ENCODE peak calls at places on chromosomes 1 and 21, in six cellular contexts. One of them, this sample, is unnamed.

GRCh38 chr1:201625711-201626300 is 86.9 kb downstream of the NAV1 start:
- DNase-seq in HepG2: no peak
- DNase-seq in H1: no peak
- DNase-seq in GM12878: no peak
- DNase-seq in SK-N-SH: no peak
- DNase-seq in K562: no peak
- DNase-seq in this sample: no peak

GRCh38 chr1:169024800-169025253 is 81.7 kb upstream of the ATP1B1 start:
- DNase-seq in SK-N-SH: no peak
- DNase-seq in HepG2: no peak
- DNase-seq in H1: no peak
- DNase-seq in GM12878: peak; percentile 92
- DNase-seq in K562: no peak
- DNase-seq in this sample: peak; percentile 33

GRCh38 chr1:43072314-43072713 is 99.8 kb downstream of the EBNA1BP2 start:
- DNase-seq in K562: no peak
- DNase-seq in GM12878: no peak
- DNase-seq in SK-N-SH: no peak
- DNase-seq in H1: peak; percentile 30
- DNase-seq in HepG2: no peak
- DNase-seq in this sample: no peak

GRCh38 chr1:21653744-21654100 is 15.4 kb downstream of the RAP1GAP start:
- DNase-seq in HepG2: no peak
- DNase-seq in SK-N-SH: no peak
- DNase-seq in K562: no peak
- DNase-seq in GM12878: no peak
- DNase-seq in H1: no peak
- DNase-seq in this sample: no peak

GRCh38 chr21:42040411-42041180 is 30.4 kb upstream of the ZBTB21 start:
- DNase-seq in SK-N-SH: no peak
- DNase-seq in H1: no peak
- DNase-seq in K562: no peak
- DNase-seq in HepG2: peak; percentile 67
- DNase-seq in GM12878: no peak
- DNase-seq in this sample: no peak

GRCh38 chr1:198850196-198850595 is 211.4 kb downstream of the PTPRC start:
- DNase-seq in GM12878: no peak
- DNase-seq in SK-N-SH: no peak
- DNase-seq in H1: no peak
- DNase-seq in K562: no peak
- DNase-seq in HepG2: no peak
- DNase-seq in this sample: no peak

GRCh38 chr1:31785020-31785946 is 21.1 kb upstream of the ADGRB2 start:
- DNase-seq in SK-N-SH: peak; percentile 74
- DNase-seq in HepG2: no peak
- DNase-seq in K562: no peak
- DNase-seq in H1: no peak
- DNase-seq in GM12878: no peak
- DNase-seq in this sample: no peak

GRCh38 chr1:20597650-20598049 is 8.8 kb downstream of the CDA start:
- DNase-seq in SK-N-SH: no peak
- DNase-seq in GM12878: no peak
- DNase-seq in HepG2: no peak
- DNase-seq in H1: no peak
- DNase-seq in K562: no peak
- DNase-seq in this sample: no peak

GRCh38 chr1:91804546-91805023 is 81.4 kb downstream of the TGFBR3 start:
- DNase-seq in GM12878: peak; percentile 60
- DNase-seq in K562: peak; percentile 71
- DNase-seq in HepG2: no peak
- DNase-seq in H1: no peak
- DNase-seq in SK-N-SH: no peak
- DNase-seq in this sample: no peak

GRCh38 chr21:29091032-29091431 is 17.6 kb upstream of the CCT8 start:
- DNase-seq in H1: no peak
- DNase-seq in K562: no peak
- DNase-seq in HepG2: no peak
- DNase-seq in GM12878: no peak
- DNase-seq in SK-N-SH: no peak
- DNase-seq in this sample: no peak

GRCh38 chr1:31374511-31375196 is 1.8 kb upstream of the FABP3 start:
- DNase-seq in K562: no peak
- DNase-seq in H1: no peak
- DNase-seq in SK-N-SH: no peak
- DNase-seq in HepG2: no peak
- DNase-seq in GM12878: no peak
- DNase-seq in this sample: no peak

GRCh38 chr1:84365225-84366221 is 32.8 kb upstream of the DNASE2B start:
- DNase-seq in H1: no peak
- DNase-seq in HepG2: peak; percentile 44
- DNase-seq in SK-N-SH: no peak
- DNase-seq in GM12878: no peak
- DNase-seq in K562: peak; percentile 27
- DNase-seq in this sample: no peak

GRCh38 chr1:119787776-119788175 is 19.1 kb upstream of the HMGCS2 start:
- DNase-seq in H1: peak; percentile 3
- DNase-seq in K562: no peak
- DNase-seq in HepG2: no peak
- DNase-seq in GM12878: no peak
- DNase-seq in SK-N-SH: no peak
- DNase-seq in this sample: no peak

GRCh38 chr21:27425574-27425973 is 458.7 kb upstream of the ADAMTS5 start:
- DNase-seq in K562: no peak
- DNase-seq in HepG2: no peak
- DNase-seq in H1: no peak
- DNase-seq in SK-N-SH: peak; percentile 34
- DNase-seq in GM12878: no peak
- DNase-seq in this sample: no peak

GRCh38 chr21:32611471-32611997 is 643 bp downstream of the CFAP298 start:
- DNase-seq in SK-N-SH: peak; percentile 57
- DNase-seq in H1: no peak
- DNase-seq in K562: peak; percentile 64
- DNase-seq in GM12878: no peak
- DNase-seq in HepG2: no peak
- DNase-seq in this sample: peak; percentile 39

GRCh38 chr21:44088401-44088780 is 18.8 kb upstream of the PWP2 start:
- DNase-seq in HepG2: no peak
- DNase-seq in GM12878: no peak
- DNase-seq in H1: peak; percentile 16
- DNase-seq in SK-N-SH: no peak
- DNase-seq in K562: no peak
- DNase-seq in this sample: no peak

GRCh38 chr21:44084496-44085241 is 22.5 kb upstream of the PWP2 start:
- DNase-seq in H1: no peak
- DNase-seq in GM12878: no peak
- DNase-seq in SK-N-SH: no peak
- DNase-seq in K562: no peak
- DNase-seq in HepG2: no peak
- DNase-seq in this sample: no peak

GRCh38 chr21:44085491-44086321 is 21.5 kb upstream of the PWP2 start:
- DNase-seq in H1: peak; percentile 26
- DNase-seq in SK-N-SH: no peak
- DNase-seq in GM12878: no peak
- DNase-seq in HepG2: no peak
- DNase-seq in K562: no peak
- DNase-seq in this sample: no peak

GRCh38 chr21:44087426-44088400 is 19.5 kb upstream of the PWP2 start:
- DNase-seq in HepG2: no peak
- DNase-seq in SK-N-SH: no peak
- DNase-seq in GM12878: no peak
- DNase-seq in K562: no peak
- DNase-seq in H1: peak; percentile 33
- DNase-seq in this sample: no peak

DNA sequence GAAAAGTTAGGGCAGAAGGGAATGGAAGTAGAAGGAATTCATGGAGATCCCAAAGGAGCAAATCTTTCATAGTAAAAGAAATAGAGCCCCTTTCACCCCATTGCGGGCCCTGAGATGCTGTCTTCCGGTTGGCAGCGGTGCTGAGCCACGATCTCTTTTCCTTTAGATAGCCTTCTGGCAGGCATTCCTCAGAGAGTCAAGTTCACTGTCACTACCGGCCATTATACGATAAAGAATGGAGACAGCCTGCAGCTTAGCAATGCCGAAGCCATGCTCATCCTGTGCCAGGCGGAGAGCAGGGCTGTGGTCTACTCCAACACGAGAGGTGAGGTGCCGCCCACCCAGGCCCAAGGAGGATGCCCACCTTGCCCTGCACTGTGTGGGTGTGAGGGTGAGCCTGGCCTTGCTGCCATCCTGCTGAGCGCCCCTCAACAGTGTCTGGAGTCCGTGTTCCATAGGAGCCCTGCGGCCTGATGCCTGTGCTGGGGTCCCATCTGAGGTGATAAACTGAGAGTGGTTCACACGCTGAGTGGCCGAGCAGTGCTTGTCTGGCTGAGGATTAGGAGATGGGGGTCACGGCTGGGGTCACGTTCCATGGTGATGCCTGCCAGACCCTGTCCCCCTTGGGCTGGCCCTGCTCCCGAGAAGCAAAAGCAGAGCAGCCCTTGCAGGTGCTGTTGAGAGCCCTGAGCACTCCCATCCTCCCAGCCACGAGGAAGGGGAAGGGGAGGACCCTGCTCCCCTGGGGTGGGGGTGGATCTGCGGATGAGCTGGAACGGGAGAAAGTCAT is 20.4 kb upstream of the PWP2 start:
- DNase-seq in K562: no peak
- DNase-seq in H1: peak; percentile 40
- DNase-seq in SK-N-SH: no peak
- DNase-seq in HepG2: no peak
- DNase-seq in GM12878: no peak
- DNase-seq in this sample: no peak
- TF ChIP-seq TAF1 in K562: no peak
- TF ChIP-seq TAF1 in H1: no peak
- TF ChIP-seq TAF1 in SK-N-SH: no peak
- TF ChIP-seq TAF1 in HepG2: no peak
- TF ChIP-seq TAF1 in GM12878: no peak
- TF ChIP-seq TAF1 in this sample: no peak

DNA sequence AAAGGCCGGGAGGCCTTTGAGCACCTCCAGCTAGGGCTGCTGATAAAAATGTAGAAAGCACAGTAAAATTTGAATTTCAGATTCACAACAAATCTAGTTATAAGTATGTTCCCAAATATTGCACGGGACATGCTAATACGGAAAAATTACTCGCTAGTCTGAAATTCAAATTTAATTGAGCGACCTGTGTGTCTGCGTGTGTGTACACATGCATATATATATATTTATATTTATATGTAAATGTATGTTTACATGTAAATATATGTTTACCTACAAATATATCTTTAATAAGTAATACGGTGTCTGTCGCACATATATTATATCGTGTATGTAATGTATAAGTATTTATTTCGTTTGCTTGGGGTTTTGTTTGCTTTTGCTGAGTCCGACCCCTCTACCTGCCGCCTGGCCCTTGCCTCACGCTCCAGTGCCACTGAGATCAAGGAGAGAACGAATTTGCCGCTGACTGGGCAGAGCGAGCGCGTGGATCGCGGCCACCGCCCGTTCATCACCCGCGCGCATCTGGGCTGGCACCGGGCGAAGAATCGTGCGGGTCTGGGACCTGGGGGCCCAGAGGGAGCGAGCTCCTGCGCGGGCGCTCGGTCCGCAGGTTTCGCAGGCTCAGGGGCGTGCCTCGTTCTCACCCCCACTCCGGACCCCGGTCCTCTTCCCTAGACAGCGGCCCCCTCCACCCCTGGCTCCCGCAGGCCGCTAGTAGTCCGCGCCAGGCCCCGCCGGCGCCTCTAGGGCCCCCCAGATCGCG is 526 bp upstream of the WRAP73 start:
- DNase-seq in SK-N-SH: no peak
- DNase-seq in H1: no peak
- DNase-seq in GM12878: no peak
- DNase-seq in K562: no peak
- DNase-seq in HepG2: no peak
- DNase-seq in this sample: no peak
- TF ChIP-seq POLR2AphosphoS5 in SK-N-SH: no peak
- TF ChIP-seq POLR2AphosphoS5 in H1: no peak
- TF ChIP-seq POLR2AphosphoS5 in GM12878: no peak
- TF ChIP-seq POLR2AphosphoS5 in K562: no peak
- TF ChIP-seq POLR2AphosphoS5 in HepG2: no peak
- TF ChIP-seq POLR2AphosphoS5 in this sample: no peak

GRCh38 chr1:155192346-155193274 is 15.1 kb downstream of the THBS3 start:
- DNase-seq in SK-N-SH: peak; percentile 55
- DNase-seq in H1: peak; percentile 83
- DNase-seq in HepG2: no peak
- DNase-seq in GM12878: no peak
- DNase-seq in K562: peak; percentile 83
- DNase-seq in this sample: no peak
- TF ChIP-seq TAF1 in SK-N-SH: no peak
- TF ChIP-seq TAF1 in H1: peak; percentile 9
- TF ChIP-seq TAF1 in HepG2: no peak
- TF ChIP-seq TAF1 in GM12878: no peak
- TF ChIP-seq TAF1 in K562: no peak
- TF ChIP-seq TAF1 in this sample: no peak

GRCh38 chr1:226826479-226827245 is 43.8 kb upstream of the PSEN2 start:
- DNase-seq in K562: no peak
- DNase-seq in GM12878: no peak
- DNase-seq in SK-N-SH: no peak
- DNase-seq in H1: no peak
- DNase-seq in HepG2: no peak
- DNase-seq in this sample: no peak

GRCh38 chr1:226825746-226826100 is 44.7 kb upstream of the PSEN2 start:
- DNase-seq in K562: no peak
- DNase-seq in SK-N-SH: no peak
- DNase-seq in GM12878: no peak
- DNase-seq in H1: no peak
- DNase-seq in HepG2: no peak
- DNase-seq in this sample: no peak

GRCh38 chr1:226827458-226827857 is 43.0 kb upstream of the PSEN2 start:
- DNase-seq in GM12878: no peak
- DNase-seq in SK-N-SH: no peak
- DNase-seq in K562: peak; percentile 45
- DNase-seq in H1: peak; percentile 54
- DNase-seq in HepG2: no peak
- DNase-seq in this sample: no peak

GRCh38 chr1:226829105-226829504 is 41.3 kb upstream of the PSEN2 start:
- DNase-seq in H1: no peak
- DNase-seq in K562: no peak
- DNase-seq in HepG2: no peak
- DNase-seq in SK-N-SH: no peak
- DNase-seq in GM12878: no peak
- DNase-seq in this sample: no peak

GRCh38 chr1:226827968-226828513 is 42.4 kb upstream of the PSEN2 start:
- DNase-seq in K562: peak; percentile 95
- DNase-seq in H1: peak; percentile 97
- DNase-seq in SK-N-SH: peak; percentile 88
- DNase-seq in HepG2: peak; percentile 64
- DNase-seq in GM12878: peak; percentile 62
- DNase-seq in this sample: peak; percentile 92
- TF ChIP-seq POLR2AphosphoS5 in K562: no peak
- TF ChIP-seq POLR2AphosphoS5 in H1: no peak
- TF ChIP-seq POLR2AphosphoS5 in SK-N-SH: no peak
- TF ChIP-seq POLR2AphosphoS5 in HepG2: no peak
- TF ChIP-seq POLR2AphosphoS5 in GM12878: no peak
- TF ChIP-seq POLR2AphosphoS5 in this sample: no peak

DNA sequence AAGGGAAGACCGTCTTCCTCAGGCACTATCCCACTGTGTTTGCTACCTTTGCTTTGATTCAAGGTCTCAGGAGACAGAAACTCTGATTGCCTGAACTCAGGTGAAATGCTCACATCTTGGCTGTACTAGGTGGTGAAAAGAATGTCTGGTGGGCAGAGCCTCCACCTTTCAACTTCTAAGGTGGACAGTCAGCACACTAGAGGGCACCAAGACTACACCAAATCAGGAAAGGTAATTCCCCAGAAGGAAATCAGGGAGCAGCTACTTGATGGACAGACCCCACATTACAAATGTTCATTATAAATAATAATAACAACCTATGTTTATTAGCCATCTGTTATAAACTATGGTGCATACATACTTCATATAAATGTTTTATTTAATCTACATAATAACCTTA is 220.9 kb downstream of the ATG4C start:
- DNase-seq in HepG2: peak; percentile 3
- DNase-seq in K562: no peak
- DNase-seq in H1: no peak
- DNase-seq in GM12878: no peak
- DNase-seq in SK-N-SH: peak; percentile 37
- DNase-seq in this sample: no peak
- TF ChIP-seq TAF1 in HepG2: no peak
- TF ChIP-seq TAF1 in K562: no peak
- TF ChIP-seq TAF1 in H1: no peak
- TF ChIP-seq TAF1 in GM12878: no peak
- TF ChIP-seq TAF1 in SK-N-SH: no peak
- TF ChIP-seq TAF1 in this sample: no peak